ENCODE peak calls at places on chromosome 6, in five cellular contexts. One of them, this sample, is unnamed.

GRCh38 chr6:85402922-85403321 is 47.0 kb upstream of the NT5E start:
- DNase-seq in breast epithelium: no peak
- DNase-seq in transverse colon: no peak
- DNase-seq in GM12878: no peak
- DNase-seq in spleen: no peak
- DNase-seq in this sample: no peak

GRCh38 chr6:152769993-152770392 is 19.4 kb downstream of the VIP start:
- DNase-seq in breast epithelium: no peak
- DNase-seq in transverse colon: no peak
- DNase-seq in GM12878: no peak
- DNase-seq in spleen: no peak
- DNase-seq in this sample: no peak

GRCh38 chr6:13574571-13575376 is at the start of gene SIRT5:
- DNase-seq in breast epithelium: peak
- DNase-seq in transverse colon: peak
- DNase-seq in GM12878: peak
- DNase-seq in spleen: peak
- DNase-seq in this sample: peak

GRCh38 chr6:169101981-169102380 is 151.7 kb downstream of the THBS2 start:
- DNase-seq in breast epithelium: no peak
- DNase-seq in transverse colon: no peak
- DNase-seq in GM12878: no peak
- DNase-seq in spleen: no peak
- DNase-seq in this sample: no peak

GRCh38 chr6:145112711-145113148 is 622.6 kb downstream of the EPM2A start:
- DNase-seq in breast epithelium: no peak
- DNase-seq in transverse colon: no peak
- DNase-seq in GM12878: no peak
- DNase-seq in spleen: no peak
- DNase-seq in this sample: no peak

GRCh38 chr6:157070403-157071107 is 252.8 kb downstream of the TMEM242 start:
- DNase-seq in breast epithelium: no peak
- DNase-seq in transverse colon: no peak
- DNase-seq in GM12878: no peak
- DNase-seq in spleen: no peak
- DNase-seq in this sample: no peak

GRCh38 chr6:150491131-150491795 is 108.4 kb upstream of the PLEKHG1 start:
- DNase-seq in breast epithelium: no peak
- DNase-seq in transverse colon: no peak
- DNase-seq in GM12878: peak
- DNase-seq in spleen: no peak
- DNase-seq in this sample: no peak

GRCh38 chr6:169328112-169328801 is 74.6 kb upstream of the THBS2 start:
- DNase-seq in breast epithelium: no peak
- DNase-seq in transverse colon: no peak
- DNase-seq in GM12878: no peak
- DNase-seq in spleen: no peak
- DNase-seq in this sample: no peak

DNA sequence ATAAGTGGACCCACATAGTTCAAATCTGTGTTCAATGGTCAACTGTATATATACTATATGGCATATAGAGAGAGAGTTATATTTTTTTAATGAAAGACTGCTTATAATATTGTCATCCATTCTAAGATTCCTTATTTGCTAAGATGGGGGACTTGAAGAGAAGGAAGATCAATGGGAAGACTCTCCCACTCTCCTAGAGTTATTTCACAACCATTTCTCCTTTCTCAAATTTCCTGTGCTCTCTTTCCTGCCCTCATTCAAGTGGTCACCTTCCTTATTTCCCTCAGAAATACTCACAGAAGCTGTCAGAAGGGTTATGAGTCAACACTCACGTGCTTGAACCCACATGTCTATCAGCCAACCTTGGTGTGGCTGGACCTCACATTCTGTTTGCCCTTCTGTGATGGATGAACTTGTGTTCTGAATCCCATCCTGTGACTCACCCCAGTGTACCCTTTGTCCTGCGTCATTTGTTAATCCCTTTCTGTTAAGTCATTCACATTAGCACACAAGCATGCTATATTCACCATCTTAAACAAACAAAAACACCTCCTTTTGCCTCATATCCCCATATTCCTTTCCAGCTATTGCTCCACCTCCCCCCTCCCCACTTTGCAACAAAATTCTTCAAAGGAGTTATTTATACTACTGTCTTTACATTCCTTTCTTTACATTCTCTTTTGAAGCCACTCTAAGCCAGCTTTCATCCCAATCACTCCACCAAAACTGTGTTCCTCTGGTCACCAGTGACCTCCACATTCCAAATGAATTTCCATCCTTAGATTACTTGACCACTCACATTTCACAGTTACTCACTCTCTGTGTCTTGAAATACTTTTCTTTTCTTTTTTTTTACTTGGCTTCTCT is 279.3 kb upstream of the TCF21 start:
- DNase-seq in breast epithelium: no peak
- DNase-seq in transverse colon: no peak
- DNase-seq in GM12878: no peak
- DNase-seq in spleen: no peak
- DNase-seq in this sample: no peak
- TF ChIP-seq POLR2A in breast epithelium: no peak
- TF ChIP-seq POLR2A in transverse colon: no peak
- TF ChIP-seq POLR2A in GM12878: no peak
- TF ChIP-seq POLR2A in spleen: no peak
- TF ChIP-seq POLR2A in this sample: no peak

DNA sequence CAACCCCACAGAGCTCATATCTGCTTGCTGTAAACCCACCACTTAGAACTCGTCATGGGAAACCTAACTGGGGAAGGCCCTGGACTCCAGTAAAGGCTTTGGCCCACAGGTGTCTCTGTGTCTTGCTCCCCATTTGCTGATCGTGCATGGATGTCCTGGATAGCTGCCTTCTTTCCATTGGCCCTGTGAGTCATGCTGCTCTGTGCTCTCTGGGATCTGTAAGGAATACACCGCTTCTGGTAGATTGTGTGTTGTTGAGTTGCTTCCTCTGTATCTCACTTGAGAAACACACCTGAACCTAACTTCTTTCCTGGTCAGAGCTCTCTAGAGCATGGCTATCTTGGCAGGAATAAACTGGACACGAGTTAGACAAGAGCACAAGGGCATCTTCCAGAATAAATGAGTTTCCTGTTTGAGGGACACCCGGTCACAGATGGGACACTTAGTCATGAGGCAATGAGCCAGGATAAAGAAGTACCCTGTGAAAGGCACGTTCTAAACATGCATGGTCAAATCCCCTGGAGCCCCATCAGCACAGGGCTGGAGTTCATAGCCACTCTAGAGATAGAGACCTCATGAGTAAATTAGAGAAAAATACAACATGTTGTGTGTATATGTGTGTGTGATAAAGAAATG is 99.6 kb upstream of the TMEM170B start:
- DNase-seq in breast epithelium: no peak
- DNase-seq in transverse colon: no peak
- DNase-seq in GM12878: no peak
- DNase-seq in spleen: no peak
- DNase-seq in this sample: no peak
- TF ChIP-seq POLR2AphosphoS5 in breast epithelium: no peak
- TF ChIP-seq POLR2AphosphoS5 in transverse colon: no peak
- TF ChIP-seq POLR2AphosphoS5 in GM12878: no peak
- TF ChIP-seq POLR2AphosphoS5 in spleen: no peak
- TF ChIP-seq POLR2AphosphoS5 in this sample: peak

DNA sequence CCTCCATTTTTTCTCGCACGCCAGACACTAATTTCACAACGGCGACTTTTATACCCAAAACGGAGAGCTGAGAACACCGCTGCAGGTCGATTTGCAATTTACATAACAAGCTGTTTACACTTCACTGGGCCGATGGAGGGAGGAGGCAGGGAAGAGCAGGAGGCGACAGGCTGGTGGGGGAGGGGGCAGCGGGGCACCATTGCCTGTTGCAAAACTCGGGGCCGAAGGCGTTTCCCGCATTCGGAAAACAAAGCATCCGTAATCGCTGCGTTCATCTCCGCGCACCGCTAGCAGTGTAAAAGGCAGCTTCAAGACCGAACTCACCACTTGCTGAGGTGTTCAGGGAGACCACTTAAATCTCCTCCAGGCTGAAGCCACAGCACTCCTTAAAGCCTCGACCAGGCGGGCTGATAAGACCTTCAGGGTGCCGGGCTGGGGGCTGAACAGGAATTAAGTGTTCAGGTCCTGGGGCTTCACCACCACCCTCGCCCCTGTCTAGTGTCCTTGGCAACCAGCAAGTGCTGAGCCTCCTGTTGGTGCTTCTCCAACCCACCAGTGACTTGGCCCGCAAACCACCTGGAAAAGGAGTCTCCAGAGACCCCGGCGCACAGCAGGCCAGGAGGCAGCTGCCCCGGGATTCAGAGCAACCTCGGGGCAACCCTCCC is 2.0 kb upstream of the FOXC1 start:
- DNase-seq in breast epithelium: peak
- DNase-seq in transverse colon: no peak
- DNase-seq in GM12878: no peak
- DNase-seq in spleen: no peak
- DNase-seq in this sample: no peak
- H3K4me3 ChIP-seq in breast epithelium: no peak
- H3K4me3 ChIP-seq in transverse colon: no peak
- H3K4me3 ChIP-seq in GM12878: peak
- H3K4me3 ChIP-seq in spleen: no peak
- H3K4me3 ChIP-seq in this sample: peak

DNA sequence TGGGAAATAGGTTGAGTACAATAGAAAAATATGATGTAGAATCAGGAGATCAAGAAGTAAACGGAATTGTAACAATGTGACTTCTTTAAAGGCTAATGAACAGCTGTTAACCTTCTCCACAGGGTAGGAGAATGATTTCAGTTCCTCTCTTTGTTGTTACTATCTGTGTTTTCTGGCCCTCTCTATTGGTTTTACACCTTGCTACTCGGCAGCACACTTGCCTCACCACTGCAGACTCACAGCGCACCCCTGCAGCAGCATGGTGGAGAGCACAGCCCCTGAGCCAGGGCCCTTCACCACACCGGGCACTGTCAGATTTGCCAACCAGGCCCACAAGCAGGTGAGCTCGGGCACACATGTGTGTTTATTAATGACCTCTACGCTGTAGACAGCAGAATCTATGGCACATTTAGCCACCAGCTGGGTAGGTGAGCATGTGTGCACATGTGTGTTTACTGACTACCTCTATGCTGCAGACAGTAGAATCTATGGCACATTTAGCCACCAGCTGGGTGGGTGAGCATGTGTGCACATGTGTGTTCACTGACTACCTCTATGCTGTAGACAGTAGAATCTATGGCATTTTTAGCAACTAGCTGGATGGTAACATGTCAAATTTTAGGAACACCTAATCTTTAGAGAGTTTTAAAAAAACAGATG is 16.8 kb downstream of the SFT2D1 start:
- DNase-seq in breast epithelium: no peak
- DNase-seq in transverse colon: no peak
- DNase-seq in GM12878: peak
- DNase-seq in spleen: peak
- DNase-seq in this sample: no peak
- TF ChIP-seq POLR2A in breast epithelium: no peak
- TF ChIP-seq POLR2A in transverse colon: no peak
- TF ChIP-seq POLR2A in GM12878: no peak
- TF ChIP-seq POLR2A in spleen: no peak
- TF ChIP-seq POLR2A in this sample: no peak

This sample was measured in prostate gland.